ENCODE peak calls at places on chromosome 11, in eight cellular contexts. One of them, this sample, is unnamed.

GRCh38 chr11:9285850-9286587 is 20.9 kb upstream of the DENND5A start:
- DNase-seq in GM12878: no peak
- DNase-seq in dorsolateral prefrontal cortex: no peak
- DNase-seq in fibroblast of pulmonary artery: no peak
- DNase-seq in CD8-positive, alpha-beta T cell: no peak
- DNase-seq in transverse colon: no peak
- DNase-seq in IMR-90: no peak
- DNase-seq in AG10803: no peak
- DNase-seq in this sample: no peak

GRCh38 chr11:69325446-69325845 is 31.5 kb downstream of the MYEOV start:
- DNase-seq in GM12878: no peak
- DNase-seq in dorsolateral prefrontal cortex: no peak
- DNase-seq in fibroblast of pulmonary artery: no peak
- DNase-seq in CD8-positive, alpha-beta T cell: no peak
- DNase-seq in transverse colon: no peak
- DNase-seq in IMR-90: no peak
- DNase-seq in AG10803: no peak
- DNase-seq in this sample: no peak

GRCh38 chr11:118924591-118925585 is 838 bp downstream of the BCL9L start:
- DNase-seq in GM12878: no peak
- DNase-seq in dorsolateral prefrontal cortex: no peak
- DNase-seq in fibroblast of pulmonary artery: no peak
- DNase-seq in CD8-positive, alpha-beta T cell: no peak
- DNase-seq in transverse colon: peak; percentile 64
- DNase-seq in IMR-90: peak; percentile 33
- DNase-seq in AG10803: no peak
- DNase-seq in this sample: no peak

GRCh38 chr11:117958949-117959348 is 27.2 kb upstream of the IL10RA start:
- DNase-seq in GM12878: no peak
- DNase-seq in dorsolateral prefrontal cortex: no peak
- DNase-seq in fibroblast of pulmonary artery: no peak
- DNase-seq in CD8-positive, alpha-beta T cell: no peak
- DNase-seq in transverse colon: no peak
- DNase-seq in IMR-90: no peak
- DNase-seq in AG10803: no peak
- DNase-seq in this sample: no peak

GRCh38 chr11:115222218-115222862 is 281.9 kb downstream of the CADM1 start:
- DNase-seq in GM12878: peak; percentile 96
- DNase-seq in dorsolateral prefrontal cortex: no peak
- DNase-seq in fibroblast of pulmonary artery: peak; percentile 23
- DNase-seq in CD8-positive, alpha-beta T cell: no peak
- DNase-seq in transverse colon: peak; percentile 15
- DNase-seq in IMR-90: peak; percentile 98
- DNase-seq in AG10803: peak; percentile 86
- DNase-seq in this sample: peak; percentile 63

GRCh38 chr11:102783720-102784119 is 3.3 kb upstream of the MMP10 start:
- DNase-seq in GM12878: no peak
- DNase-seq in dorsolateral prefrontal cortex: no peak
- DNase-seq in fibroblast of pulmonary artery: no peak
- DNase-seq in CD8-positive, alpha-beta T cell: no peak
- DNase-seq in transverse colon: no peak
- DNase-seq in IMR-90: no peak
- DNase-seq in AG10803: no peak
- DNase-seq in this sample: no peak

GRCh38 chr11:118896472-118896913 is 12.8 kb downstream of the CXCR5 start:
- DNase-seq in GM12878: no peak
- DNase-seq in dorsolateral prefrontal cortex: no peak
- DNase-seq in fibroblast of pulmonary artery: no peak
- DNase-seq in CD8-positive, alpha-beta T cell: no peak
- DNase-seq in transverse colon: peak; percentile 7
- DNase-seq in IMR-90: no peak
- DNase-seq in AG10803: no peak
- DNase-seq in this sample: no peak

GRCh38 chr11:75338516-75339218 is 12.8 kb downstream of the ARRB1 start:
- DNase-seq in GM12878: no peak
- DNase-seq in dorsolateral prefrontal cortex: no peak
- DNase-seq in fibroblast of pulmonary artery: no peak
- DNase-seq in CD8-positive, alpha-beta T cell: no peak
- DNase-seq in transverse colon: no peak
- DNase-seq in IMR-90: peak; percentile 65
- DNase-seq in AG10803: peak; percentile 32
- DNase-seq in this sample: no peak

GRCh38 chr11:33329705-33330329 is 72.6 kb downstream of the HIPK3 start:
- DNase-seq in GM12878: no peak
- DNase-seq in dorsolateral prefrontal cortex: no peak
- DNase-seq in fibroblast of pulmonary artery: peak; percentile 83
- DNase-seq in CD8-positive, alpha-beta T cell: peak; percentile 24
- DNase-seq in transverse colon: peak; percentile 50
- DNase-seq in IMR-90: peak; percentile 72
- DNase-seq in AG10803: peak; percentile 71
- DNase-seq in this sample: no peak

GRCh38 chr11:64248578-64248977 is 1.8 kb upstream of the PPP1R14B start:
- DNase-seq in GM12878: no peak
- DNase-seq in dorsolateral prefrontal cortex: no peak
- DNase-seq in fibroblast of pulmonary artery: no peak
- DNase-seq in CD8-positive, alpha-beta T cell: no peak
- DNase-seq in transverse colon: peak; percentile 11
- DNase-seq in IMR-90: no peak
- DNase-seq in AG10803: no peak
- DNase-seq in this sample: no peak

GRCh38 chr11:12013771-12014170 is 5.3 kb upstream of the DKK3 start:
- DNase-seq in GM12878: no peak
- DNase-seq in dorsolateral prefrontal cortex: no peak
- DNase-seq in fibroblast of pulmonary artery: peak; percentile 15
- DNase-seq in CD8-positive, alpha-beta T cell: no peak
- DNase-seq in transverse colon: no peak
- DNase-seq in IMR-90: no peak
- DNase-seq in AG10803: no peak
- DNase-seq in this sample: no peak

GRCh38 chr11:60241786-60242185 is 1.2 kb downstream of the MS4A4E start:
- DNase-seq in GM12878: no peak
- DNase-seq in dorsolateral prefrontal cortex: no peak
- DNase-seq in fibroblast of pulmonary artery: no peak
- DNase-seq in CD8-positive, alpha-beta T cell: no peak
- DNase-seq in transverse colon: no peak
- DNase-seq in IMR-90: no peak
- DNase-seq in AG10803: no peak
- DNase-seq in this sample: no peak

GRCh38 chr11:105673089-105673488 is 63.2 kb downstream of the GRIA4 start:
- DNase-seq in GM12878: no peak
- DNase-seq in dorsolateral prefrontal cortex: no peak
- DNase-seq in fibroblast of pulmonary artery: peak; percentile 75
- DNase-seq in CD8-positive, alpha-beta T cell: no peak
- DNase-seq in transverse colon: no peak
- DNase-seq in IMR-90: peak; percentile 72
- DNase-seq in AG10803: peak; percentile 30
- DNase-seq in this sample: no peak

GRCh38 chr11:128904303-128904871 is 13.2 kb downstream of the KCNJ5 start:
- DNase-seq in GM12878: no peak
- DNase-seq in dorsolateral prefrontal cortex: no peak
- DNase-seq in fibroblast of pulmonary artery: no peak
- DNase-seq in CD8-positive, alpha-beta T cell: no peak
- DNase-seq in transverse colon: no peak
- DNase-seq in IMR-90: no peak
- DNase-seq in AG10803: no peak
- DNase-seq in this sample: no peak

GRCh38 chr11:128905345-128906184 is 14.4 kb downstream of the KCNJ5 start:
- DNase-seq in GM12878: no peak
- DNase-seq in dorsolateral prefrontal cortex: no peak
- DNase-seq in fibroblast of pulmonary artery: peak; percentile 18
- DNase-seq in CD8-positive, alpha-beta T cell: no peak
- DNase-seq in transverse colon: peak; percentile 43
- DNase-seq in IMR-90: peak; percentile 26
- DNase-seq in AG10803: no peak
- DNase-seq in this sample: no peak

GRCh38 chr11:128908391-128909246 is 17.5 kb downstream of the KCNJ5 start:
- DNase-seq in GM12878: no peak
- DNase-seq in dorsolateral prefrontal cortex: peak; percentile 60
- DNase-seq in fibroblast of pulmonary artery: peak; percentile 66
- DNase-seq in CD8-positive, alpha-beta T cell: no peak
- DNase-seq in transverse colon: peak; percentile 63
- DNase-seq in IMR-90: peak; percentile 82
- DNase-seq in AG10803: peak; percentile 66
- DNase-seq in this sample: no peak

GRCh38 chr11:128904872-128905344 is 13.8 kb downstream of the KCNJ5 start:
- DNase-seq in GM12878: no peak
- DNase-seq in dorsolateral prefrontal cortex: no peak
- DNase-seq in fibroblast of pulmonary artery: no peak
- DNase-seq in CD8-positive, alpha-beta T cell: no peak
- DNase-seq in transverse colon: peak; percentile 55
- DNase-seq in IMR-90: no peak
- DNase-seq in AG10803: peak; percentile 29
- DNase-seq in this sample: no peak

GRCh38 chr11:128906185-128907065 is 15.3 kb downstream of the KCNJ5 start:
- DNase-seq in GM12878: no peak
- DNase-seq in dorsolateral prefrontal cortex: no peak
- DNase-seq in fibroblast of pulmonary artery: no peak
- DNase-seq in CD8-positive, alpha-beta T cell: no peak
- DNase-seq in transverse colon: no peak
- DNase-seq in IMR-90: no peak
- DNase-seq in AG10803: no peak
- DNase-seq in this sample: no peak
- H3K4me3 ChIP-seq in GM12878: peak overlapping the region; percentile 60
- H3K4me3 ChIP-seq in dorsolateral prefrontal cortex: peak overlapping the region; percentile 64
- H3K4me3 ChIP-seq in fibroblast of pulmonary artery: no peak overlapping the region
- H3K4me3 ChIP-seq in CD8-positive, alpha-beta T cell: peak overlapping the region; percentile 60
- H3K4me3 ChIP-seq in transverse colon: no peak overlapping the region
- H3K4me3 ChIP-seq in IMR-90: no peak overlapping the region
- H3K4me3 ChIP-seq in AG10803: no peak overlapping the region
- H3K4me3 ChIP-seq in this sample: peak overlapping the region; percentile 60

DNA sequence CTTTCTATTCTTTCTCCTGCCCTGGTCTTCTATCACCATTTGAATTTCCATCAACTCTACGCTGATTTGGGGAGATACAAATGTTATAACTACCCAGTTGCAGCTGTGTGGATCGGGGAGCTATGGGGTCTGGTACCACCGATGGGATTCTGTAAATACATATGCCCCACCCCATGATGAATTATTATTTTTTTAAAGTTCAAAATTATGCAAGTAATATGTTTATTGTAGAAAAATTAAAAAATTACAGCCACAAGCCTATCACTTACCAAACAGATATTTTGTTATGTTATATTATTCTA is 52.4 kb upstream of the CLMP start:
- DNase-seq in GM12878: no peak
- DNase-seq in dorsolateral prefrontal cortex: no peak
- DNase-seq in fibroblast of pulmonary artery: no peak
- DNase-seq in CD8-positive, alpha-beta T cell: no peak
- DNase-seq in transverse colon: no peak
- DNase-seq in IMR-90: no peak
- DNase-seq in AG10803: no peak
- DNase-seq in this sample: no peak
- TF ChIP-seq CTCF in GM12878: no peak
- TF ChIP-seq CTCF in dorsolateral prefrontal cortex: no peak
- TF ChIP-seq CTCF in fibroblast of pulmonary artery: no peak
- TF ChIP-seq CTCF in CD8-positive, alpha-beta T cell: no peak
- TF ChIP-seq CTCF in transverse colon: no peak
- TF ChIP-seq CTCF in IMR-90: no peak
- TF ChIP-seq CTCF in AG10803: no peak
- TF ChIP-seq CTCF in this sample: no peak

GRCh38 chr11:57324154-57324885 is 432 bp downstream of the TNKS1BP1 start:
- DNase-seq in GM12878: no peak
- DNase-seq in dorsolateral prefrontal cortex: no peak
- DNase-seq in fibroblast of pulmonary artery: peak; percentile 70
- DNase-seq in CD8-positive, alpha-beta T cell: no peak
- DNase-seq in transverse colon: peak; percentile 49
- DNase-seq in IMR-90: peak; percentile 48
- DNase-seq in AG10803: peak; percentile 55
- DNase-seq in this sample: no peak

GRCh38 chr11:57321996-57322880 is 2.5 kb downstream of the TNKS1BP1 start:
- DNase-seq in GM12878: no peak
- DNase-seq in dorsolateral prefrontal cortex: no peak
- DNase-seq in fibroblast of pulmonary artery: peak; percentile 99
- DNase-seq in CD8-positive, alpha-beta T cell: no peak
- DNase-seq in transverse colon: peak; percentile 90
- DNase-seq in IMR-90: peak; percentile 98
- DNase-seq in AG10803: peak; percentile 99
- DNase-seq in this sample: peak; percentile 88

GRCh38 chr11:57321388-57321995 is 3.3 kb downstream of the TNKS1BP1 start:
- DNase-seq in GM12878: no peak
- DNase-seq in dorsolateral prefrontal cortex: no peak
- DNase-seq in fibroblast of pulmonary artery: no peak
- DNase-seq in CD8-positive, alpha-beta T cell: no peak
- DNase-seq in transverse colon: no peak
- DNase-seq in IMR-90: no peak
- DNase-seq in AG10803: no peak
- DNase-seq in this sample: no peak

GRCh38 chr11:57323503-57324153 is 1.1 kb downstream of the TNKS1BP1 start:
- DNase-seq in GM12878: no peak
- DNase-seq in dorsolateral prefrontal cortex: no peak
- DNase-seq in fibroblast of pulmonary artery: peak; percentile 54
- DNase-seq in CD8-positive, alpha-beta T cell: no peak
- DNase-seq in transverse colon: no peak
- DNase-seq in IMR-90: peak; percentile 40
- DNase-seq in AG10803: peak; percentile 54
- DNase-seq in this sample: no peak

DNA sequence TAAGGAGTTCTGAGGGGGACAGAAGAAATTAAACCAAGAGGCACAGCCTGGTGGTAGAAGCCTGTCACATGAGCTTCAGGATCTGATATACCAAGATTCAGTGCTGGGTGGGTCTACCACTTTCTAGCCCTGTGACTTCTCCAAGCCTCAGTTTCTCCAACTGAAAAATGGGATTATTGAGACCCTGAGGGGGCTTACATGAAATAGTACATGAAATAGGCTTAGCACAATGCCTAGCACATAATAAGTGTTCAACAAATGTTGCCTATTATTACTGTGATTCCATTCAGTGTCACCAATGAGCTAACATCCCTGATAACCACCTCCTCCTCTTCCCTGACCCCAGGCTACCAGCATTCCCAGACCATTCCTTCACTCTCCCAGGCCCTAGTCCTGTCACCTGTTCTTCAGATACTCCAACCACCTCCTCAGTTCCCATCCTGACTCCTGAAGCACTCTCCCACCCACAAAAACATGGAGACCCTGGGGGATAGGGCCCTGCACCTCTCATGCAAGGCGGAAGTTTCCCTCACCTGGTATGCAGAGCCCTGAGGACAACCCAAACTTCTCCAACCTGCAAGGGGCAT is 1.8 kb downstream of the TNKS1BP1 start:
- DNase-seq in GM12878: no peak
- DNase-seq in dorsolateral prefrontal cortex: no peak
- DNase-seq in fibroblast of pulmonary artery: no peak
- DNase-seq in CD8-positive, alpha-beta T cell: no peak
- DNase-seq in transverse colon: no peak
- DNase-seq in IMR-90: no peak
- DNase-seq in AG10803: no peak
- DNase-seq in this sample: no peak
- H3K4me3 ChIP-seq in GM12878: no peak overlapping the region
- H3K4me3 ChIP-seq in dorsolateral prefrontal cortex: peak overlapping the region; percentile 71
- H3K4me3 ChIP-seq in fibroblast of pulmonary artery: peak overlapping the region; percentile 94
- H3K4me3 ChIP-seq in CD8-positive, alpha-beta T cell: no peak overlapping the region
- H3K4me3 ChIP-seq in transverse colon: peak overlapping the region; percentile 85
- H3K4me3 ChIP-seq in IMR-90: peak overlapping the region; percentile 97
- H3K4me3 ChIP-seq in AG10803: peak overlapping the region; percentile 98
- H3K4me3 ChIP-seq in this sample: peak overlapping the region; percentile 90

DNA sequence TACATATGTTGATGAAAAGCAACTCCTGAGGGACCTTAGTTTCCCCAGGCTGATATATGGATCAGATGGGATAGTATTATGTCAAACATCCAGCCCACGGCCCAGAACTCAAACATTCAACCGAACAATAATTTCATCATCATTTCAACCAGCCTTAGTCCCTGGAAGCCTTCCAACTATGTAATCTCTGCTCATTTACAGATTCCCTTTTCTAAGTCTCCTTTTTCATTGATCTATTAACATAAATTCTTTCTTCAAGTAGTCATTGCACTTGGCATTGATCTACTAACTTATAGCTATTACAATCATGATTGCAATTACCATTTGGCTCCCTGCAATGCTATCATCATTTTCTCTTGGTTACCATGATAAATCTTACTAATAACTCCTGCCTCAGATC is 175.0 kb downstream of the RRAS2 start:
- DNase-seq in GM12878: no peak
- DNase-seq in dorsolateral prefrontal cortex: no peak
- DNase-seq in fibroblast of pulmonary artery: no peak
- DNase-seq in CD8-positive, alpha-beta T cell: no peak
- DNase-seq in transverse colon: no peak
- DNase-seq in IMR-90: no peak
- DNase-seq in AG10803: no peak
- DNase-seq in this sample: no peak
- TF ChIP-seq CTCF in GM12878: no peak
- TF ChIP-seq CTCF in dorsolateral prefrontal cortex: no peak
- TF ChIP-seq CTCF in fibroblast of pulmonary artery: no peak
- TF ChIP-seq CTCF in CD8-positive, alpha-beta T cell: no peak
- TF ChIP-seq CTCF in transverse colon: no peak
- TF ChIP-seq CTCF in IMR-90: no peak
- TF ChIP-seq CTCF in AG10803: no peak
- TF ChIP-seq CTCF in this sample: no peak

This sample was measured in AG04449.